ENCODE peak calls at places on chromosomes 16 and 17, in six cellular contexts. F is HT1080; X is stimulated activated CD8-positive, alpha-beta memory T cell treated with anti-CD3 and anti-CD28 coated beads, Interleukin-4, amount 100 ng/mL, for 48 hours; R is NCI-H510A treated with DMSO at 0.1 percent for 48 hours; D is NCI-H82; L is T47D. Z is an unnamed sample.

GRCh38 chr17:82011617-82012481 is 10.8 kb downstream of the CENPX start:
- DNase-seq in R (no peak), L (no peak), X (no peak), F (no peak), D (no peak), Z (no peak)

GRCh38 chr16:9136596-9136995 is 45.2 kb downstream of the HAPSTR1 start:
- DNase-seq in R (no peak), D (no peak), X (peak), F (no peak), L (no peak), Z (peak)

GRCh38 chr17:42321555-42321954 is 33.3 kb downstream of the STAT5A start:
- DNase-seq in F (no peak), X (no peak), D (peak), R (no peak), L (no peak), Z (no peak)

GRCh38 chr17:18988546-18989173 is 15.9 kb downstream of the FAM83G start:
- DNase-seq in R (no peak), F (no peak), D (no peak), X (no peak), L (no peak), Z (no peak)

GRCh38 chr17:79835953-79836951 is 3.0 kb downstream of the CBX4 start:
- DNase-seq in L (peak), X (peak), R (peak), F (no peak), D (peak), Z (no peak)

GRCh38 chr17:38898812-38899348 is 26.5 kb upstream of the LASP1NB start:
- DNase-seq in L (no peak), F (peak), X (peak), D (no peak), R (no peak), Z (peak)

GRCh38 chr17:78172284-78173024 is 4.1 kb downstream of the SYNGR2 start:
- DNase-seq in L (no peak), F (no peak), D (no peak), R (peak), X (no peak), Z (no peak)

GRCh38 chr17:71995570-71995969 is 125.2 kb upstream of the SOX9 start:
- DNase-seq in L (no peak), D (no peak), X (no peak), F (peak), R (no peak), Z (no peak)

GRCh38 chr17:19542247-19542646 is 8.6 kb downstream of the SLC47A1 start:
- DNase-seq in L (no peak), F (no peak), D (no peak), R (no peak), X (no peak), Z (no peak)

GRCh38 chr17:28384281-28385036 is 13.0 kb downstream of the SARM1 start:
- DNase-seq in X (peak), L (no peak), R (no peak), F (no peak), D (no peak), Z (peak)

GRCh38 chr17:78993241-78993956 is 13.7 kb upstream of the LGALS3BP start:
- DNase-seq in D (peak), X (peak), F (no peak), L (peak), R (peak), Z (peak)

GRCh38 chr17:10579270-10579669 is 29.8 kb upstream of the MYH2 start:
- DNase-seq in X (no peak), R (no peak), D (peak), F (no peak), L (no peak), Z (no peak)

GRCh38 chr17:57675988-57676387 is 69.1 kb downstream of the CCDC182 start:
- DNase-seq in F (no peak), R (no peak), L (no peak), D (peak), X (peak), Z (no peak)

GRCh38 chr17:82320956-82321927 is 3.8 kb upstream of the CD7 start:
- DNase-seq in F (no peak), X (peak), D (peak), L (no peak), R (no peak), Z (peak)

GRCh38 chr17:28878981-28879380 is 18.6 kb downstream of the FLOT2 start:
- DNase-seq in X (peak), F (no peak), R (peak), D (peak), L (peak), Z (no peak)

GRCh38 chr17:83065660-83066542 is 13.5 kb upstream of the METRNL start:
- DNase-seq in R (no peak), X (no peak), F (no peak), L (no peak), D (peak), Z (peak)

Z was measured in activated effector memory CD4-positive, alpha-beta T cell treated with anti-CD3 and anti-CD28 coated beads, Interleukin-2, amount 50 U/mL, for 16 hours.